ENCODE peak calls at places on chromosomes 11 and 22, in ten cellular contexts. N, Y, B, Z, Q, S, F, C, D and V are unnamed samples. For H3K27me3, the result is how much of the 10 kb centered on the place peaks cover.

GRCh38 chr11:78040691-78041379 is 17.8 kb upstream of the KCTD14 start:
- DNase-seq in Q (no peak), Y (no peak), B (no peak), S (no peak), C (no peak), D (no peak), N (no peak), F (peak), Z (no peak), V (no peak)

GRCh38 chr22:27045103-27045940 is 387.9 kb downstream of the MIAT start:
- DNase-seq in S (no peak), N (no peak), D (no peak), B (no peak), Y (no peak), Q (no peak), C (no peak), Z (no peak), F (peak), V (no peak)

GRCh38 chr11:102047305-102047924 is at the start of gene CFAP300:
- DNase-seq in D (peak), Q (peak), C (peak), S (peak), B (peak), F (peak), Z (peak), Y (peak), N (peak), V (peak)

GRCh38 chr11:48019230-48019584 is 38.8 kb downstream of the PTPRJ start:
- DNase-seq in B (no peak), D (no peak), Q (peak), C (no peak), S (no peak), F (no peak), N (no peak), Y (no peak), Z (no peak), V (no peak)

GRCh38 chr11:111633756-111634362 is 31.6 kb downstream of the SIK2 start:
- DNase-seq in Z (no peak), D (no peak), Q (no peak), B (no peak), S (no peak), Y (no peak), C (no peak), N (no peak), F (peak), V (no peak)

GRCh38 chr11:76984741-76985140 is 49.5 kb upstream of the B3GNT6 start:
- DNase-seq in D (no peak), S (no peak), N (no peak), F (no peak), C (no peak), Z (no peak), B (no peak), Y (no peak), Q (no peak), V (no peak)

GRCh38 chr11:6615882-6616585 is 3.2 kb downstream of the TPP1 start:
- DNase-seq in Q (no peak), C (no peak), F (peak), B (no peak), N (no peak), Y (no peak), D (no peak), S (no peak), Z (no peak), V (no peak)

GRCh38 chr11:10899542-10899830 is 41.6 kb upstream of the ZBED5 start:
- DNase-seq in C (peak), B (no peak), S (peak), Q (no peak), N (peak), D (no peak), Z (peak), Y (no peak), F (no peak), V (no peak)

GRCh38 chr22:37328017-37328416 is 45.7 kb downstream of the CYTH4 start:
- DNase-seq in D (no peak), N (no peak), C (no peak), S (no peak), F (peak), B (no peak), Y (no peak), Z (no peak), Q (no peak), V (no peak)

GRCh38 chr11:106706355-106706754 is 311.9 kb downstream of the GUCY1A2 start:
- DNase-seq in B (no peak), S (no peak), C (no peak), Z (no peak), Q (no peak), N (no peak), D (no peak), F (peak), Y (no peak), V (no peak)

GRCh38 chr11:117851852-117852251 is 24.6 kb downstream of the FXYD6 start:
- DNase-seq in F (no peak), B (no peak), C (peak), S (no peak), Z (peak), N (no peak), D (no peak), Q (no peak), Y (no peak), V (peak)

DNA sequence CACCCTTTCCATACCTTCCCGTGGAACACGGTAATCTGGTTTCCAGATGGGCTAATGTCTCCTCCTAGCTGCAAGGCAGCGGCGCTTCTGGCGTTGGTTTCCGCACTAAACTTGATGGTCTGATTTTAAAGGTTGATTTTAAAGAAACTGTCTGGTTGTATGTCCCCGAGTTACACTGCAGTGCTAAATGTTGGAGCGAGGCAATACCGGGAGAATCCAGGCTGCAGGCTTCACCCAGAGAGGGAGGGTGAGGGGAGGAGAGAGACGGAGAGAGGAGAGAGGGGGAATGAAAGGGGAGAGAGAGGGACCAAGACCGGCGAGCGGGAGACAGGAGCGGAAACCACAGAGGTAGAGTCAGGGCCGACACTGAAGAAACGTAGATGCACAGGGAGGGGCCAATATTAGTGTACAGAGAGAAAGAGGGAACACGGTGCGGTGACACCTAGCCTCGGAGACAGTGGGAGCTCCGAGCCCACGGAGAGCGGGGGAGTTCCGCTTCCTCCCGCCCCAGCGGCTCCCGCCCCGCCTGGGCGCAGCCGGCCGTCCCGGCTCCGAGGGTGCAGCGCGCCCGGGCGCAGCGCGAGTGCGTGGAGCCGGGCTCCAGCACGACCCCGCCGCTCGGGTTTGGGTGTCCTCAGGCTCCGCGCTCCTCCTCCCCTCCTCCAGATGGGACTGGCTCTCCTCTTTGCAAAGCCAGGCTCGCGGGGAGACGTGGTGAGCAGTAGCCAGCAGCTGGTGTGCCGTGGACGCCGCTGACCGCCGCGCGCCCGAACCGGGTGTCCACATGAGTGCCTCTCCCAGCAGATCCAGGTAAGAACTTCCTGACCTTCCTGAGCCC is 71.9 kb upstream of the GRAMD1B start:
- DNase-seq in N (no peak), C (peak), B (no peak), S (no peak), Q (peak), F (no peak), Y (no peak), Z (no peak), D (peak), V (peak)
- H3K27me3 ChIP-seq in N (under half), C (half or more), B (under half), S (half or more), Q (under half), F (under half), Y (under half), Z (under half), D (half or more), V (under half)

DNA sequence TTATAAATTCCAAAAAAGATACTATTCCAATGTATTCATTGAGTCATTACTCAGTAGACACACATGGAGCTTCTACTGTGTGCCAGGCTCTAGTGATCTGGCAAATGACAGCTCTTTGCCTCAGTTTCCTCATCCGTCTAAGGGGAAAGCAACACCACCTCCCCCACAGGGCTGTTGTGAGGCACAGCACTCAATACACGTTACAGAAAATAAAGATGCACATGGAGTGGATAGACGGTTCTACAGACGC is 6.5 kb upstream of the MALAT1 start:
- DNase-seq in D (no peak), C (no peak), Z (no peak), N (no peak), S (no peak), B (no peak), Y (no peak), Q (no peak), F (no peak), V (no peak)
- H3K27ac ChIP-seq in D (peak), C (peak), Z (peak), N (peak), S (peak), B (peak), Y (no peak), Q (peak), F (peak), V (peak)

GRCh38 chr11:72334651-72335050 is 90.7 kb upstream of the PHOX2A start:
- DNase-seq in N (no peak), F (no peak), S (no peak), B (no peak), Q (no peak), Z (no peak), D (no peak), C (no peak), Y (no peak), V (no peak)

GRCh38 chr11:72331761-72332160 is 87.8 kb upstream of the PHOX2A start:
- DNase-seq in S (no peak), Z (no peak), D (no peak), Q (no peak), B (no peak), Y (no peak), F (no peak), C (no peak), N (no peak), V (no peak)

GRCh38 chr11:72330131-72330727 is 86.3 kb upstream of the PHOX2A start:
- DNase-seq in Z (no peak), Y (no peak), N (no peak), S (no peak), C (no peak), B (no peak), D (no peak), F (no peak), Q (no peak), V (no peak)

GRCh38 chr11:72336163-72336562 is 92.2 kb upstream of the PHOX2A start:
- DNase-seq in F (no peak), B (no peak), C (no peak), S (no peak), Z (no peak), Q (no peak), D (no peak), Y (no peak), N (no peak), V (no peak)

DNA sequence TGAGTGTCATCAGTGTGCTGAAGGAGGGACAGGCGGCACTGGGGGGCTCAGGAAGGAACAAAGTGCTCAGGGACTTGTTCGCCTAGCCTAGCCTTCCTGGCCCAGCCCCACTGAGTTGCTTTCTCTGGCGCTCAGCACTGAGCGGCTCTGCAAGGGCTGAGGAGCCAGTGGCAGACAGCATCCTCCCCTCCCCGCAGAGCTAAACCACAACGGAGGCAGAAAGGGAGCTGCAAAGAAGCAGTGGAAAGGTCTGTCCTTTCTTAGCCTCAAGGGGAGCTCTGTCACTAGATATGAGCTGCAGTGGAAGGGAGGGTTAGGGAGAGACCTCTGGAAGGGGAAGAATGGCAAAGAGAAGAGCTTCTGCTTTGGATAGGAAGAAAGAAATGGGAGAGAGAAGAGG is 89.7 kb upstream of the PHOX2A start:
- DNase-seq in B (no peak), S (no peak), F (no peak), D (peak), Z (no peak), Y (peak), N (no peak), Q (no peak), C (no peak), V (no peak)
- TF ChIP-seq CTCF in B (no peak), S (no peak), F (peak), D (peak), Z (no peak), Y (peak), N (no peak), Q (no peak), C (no peak), V (no peak)

DNA sequence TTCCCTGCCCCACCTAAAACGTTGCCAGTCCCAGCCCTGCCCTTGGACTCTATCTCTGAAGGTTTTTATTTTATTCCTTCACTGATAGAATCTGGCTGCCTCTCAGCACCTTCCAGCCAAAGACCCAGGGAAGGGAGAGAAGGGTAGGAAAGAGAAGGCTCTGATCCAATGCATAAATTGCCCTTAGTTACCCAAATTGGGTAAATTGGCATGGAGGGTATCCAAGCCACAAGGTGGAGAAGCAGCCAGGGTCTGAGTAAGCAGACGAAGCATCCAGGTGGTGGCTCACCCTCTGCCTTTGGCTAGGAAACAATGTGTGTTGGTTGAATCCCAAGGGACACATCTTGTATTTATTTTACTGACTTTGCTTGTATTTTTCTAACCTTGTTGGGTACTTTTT is 89.0 kb downstream of the FEZ1 start:
- DNase-seq in Z (no peak), S (no peak), N (no peak), Y (no peak), F (no peak), D (no peak), B (no peak), C (no peak), Q (no peak), V (no peak)
- H3K27me3 ChIP-seq in Z (under half), S (under half), N (under half), Y (under half), F (under half), D (under half), B (under half), C (under half), Q (under half), V (under half)

GRCh38 chr22:46079861-46080821 is 70.2 kb upstream of the PPARA start:
- DNase-seq in Q (peak), D (no peak), Z (no peak), Y (no peak), C (peak), B (no peak), S (peak), F (no peak), N (no peak), V (peak)
- H3K27ac ChIP-seq in Q (peak), D (no peak), Z (peak), Y (no peak), C (peak), B (peak), S (peak), F (peak), N (peak), V (peak)

GRCh38 chr11:1387961-1388762 is 1.6 kb upstream of the BRSK2 start:
- DNase-seq in Q (peak), Z (no peak), F (no peak), D (peak), Y (no peak), C (no peak), N (peak), S (peak), B (no peak), V (peak)

GRCh38 chr11:1390603-1391164 is 950 bp downstream of the BRSK2 start:
- DNase-seq in F (no peak), Q (peak), Z (no peak), N (no peak), Y (no peak), D (peak), S (no peak), B (no peak), C (peak), V (peak)

GRCh38 chr11:1389932-1390587 is at the start of gene BRSK2:
- DNase-seq in Z (no peak), C (no peak), D (no peak), Y (no peak), B (no peak), F (no peak), N (no peak), Q (no peak), S (no peak), V (no peak)

GRCh38 chr11:1388763-1389102 is 1.0 kb upstream of the BRSK2 start:
- DNase-seq in F (no peak), B (no peak), N (no peak), Q (no peak), Y (no peak), Z (no peak), S (no peak), C (no peak), D (peak), V (peak)

DNA sequence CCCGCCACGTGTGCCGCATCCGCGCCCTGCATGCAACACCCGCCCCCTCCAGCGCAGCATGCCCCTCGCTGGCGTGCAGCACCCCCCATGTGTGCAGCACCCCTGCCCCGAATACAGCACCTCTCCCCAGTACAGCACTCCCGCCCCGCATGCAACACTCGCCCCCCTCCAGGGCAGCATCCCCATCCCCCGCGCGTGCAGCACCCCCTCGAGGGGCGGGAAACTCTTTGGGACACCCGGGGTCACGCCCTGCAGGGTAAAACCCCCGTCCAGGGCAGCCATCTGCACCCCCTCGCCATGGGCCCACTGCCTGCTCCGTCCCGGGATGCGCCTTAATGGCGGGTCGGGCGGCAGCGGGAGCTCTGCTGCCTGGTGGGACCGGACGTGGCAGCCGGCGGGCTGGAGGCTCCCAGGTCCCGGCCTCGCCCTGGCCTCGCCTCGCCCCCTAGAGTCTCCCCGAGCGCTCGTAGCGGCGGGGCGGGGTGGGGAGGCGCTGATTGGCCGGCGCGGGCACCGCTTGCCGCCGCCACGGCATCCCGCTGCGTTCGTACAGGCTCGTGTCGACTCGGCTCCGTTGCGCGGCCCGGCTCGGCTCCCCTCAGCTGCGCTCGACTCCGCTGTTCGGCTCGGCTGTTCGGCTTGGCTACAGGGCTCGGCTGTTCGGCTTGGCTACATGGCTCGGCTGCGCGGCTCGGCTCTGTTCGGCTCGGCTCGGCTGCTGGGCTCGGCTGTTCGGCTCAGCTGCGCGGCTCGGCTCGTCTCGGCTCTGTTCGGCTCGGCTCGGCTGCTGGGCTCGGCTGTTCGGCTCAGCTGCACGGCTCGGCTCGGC is 417 bp upstream of the BRSK2 start:
- DNase-seq in B (peak), S (peak), F (peak), D (peak), N (peak), Z (peak), Q (peak), C (peak), Y (peak), V (peak)
- TF ChIP-seq CTCF in B (peak), S (peak), F (no peak), D (peak), N (no peak), Z (no peak), Q (no peak), C (peak), Y (peak), V (no peak)

GRCh38 chr22:38453065-38453672 is 1.8 kb downstream of the KCNJ4 start:
- DNase-seq in D (no peak), N (no peak), Q (no peak), S (no peak), C (no peak), F (no peak), Z (no peak), B (no peak), Y (no peak), V (no peak)

GRCh38 chr22:38454361-38455062 is 487 bp downstream of the KCNJ4 start:
- DNase-seq in D (peak), Z (no peak), N (no peak), B (no peak), Y (no peak), Q (no peak), C (no peak), F (no peak), S (no peak), V (no peak)

GRCh38 chr22:38452373-38453064 is 2.5 kb downstream of the KCNJ4 start:
- DNase-seq in B (no peak), C (peak), F (no peak), D (peak), Y (no peak), Q (no peak), Z (no peak), N (no peak), S (no peak), V (no peak)

GRCh38 chr22:38455063-38455529 is at the start of gene KCNJ4:
- DNase-seq in Q (no peak), Z (no peak), C (no peak), S (no peak), D (no peak), B (no peak), N (no peak), Y (no peak), F (no peak), V (no peak)

GRCh38 chr22:38454011-38454360 is 1.0 kb downstream of the KCNJ4 start:
- DNase-seq in Q (no peak), S (no peak), N (no peak), D (no peak), F (no peak), B (no peak), C (no peak), Y (no peak), Z (no peak), V (no peak)
- H3K27me3 ChIP-seq in Q (under half), S (half or more), N (under half), D (under half), F (half or more), B (under half), C (half or more), Y (under half), Z (half or more), V (under half)

DNA sequence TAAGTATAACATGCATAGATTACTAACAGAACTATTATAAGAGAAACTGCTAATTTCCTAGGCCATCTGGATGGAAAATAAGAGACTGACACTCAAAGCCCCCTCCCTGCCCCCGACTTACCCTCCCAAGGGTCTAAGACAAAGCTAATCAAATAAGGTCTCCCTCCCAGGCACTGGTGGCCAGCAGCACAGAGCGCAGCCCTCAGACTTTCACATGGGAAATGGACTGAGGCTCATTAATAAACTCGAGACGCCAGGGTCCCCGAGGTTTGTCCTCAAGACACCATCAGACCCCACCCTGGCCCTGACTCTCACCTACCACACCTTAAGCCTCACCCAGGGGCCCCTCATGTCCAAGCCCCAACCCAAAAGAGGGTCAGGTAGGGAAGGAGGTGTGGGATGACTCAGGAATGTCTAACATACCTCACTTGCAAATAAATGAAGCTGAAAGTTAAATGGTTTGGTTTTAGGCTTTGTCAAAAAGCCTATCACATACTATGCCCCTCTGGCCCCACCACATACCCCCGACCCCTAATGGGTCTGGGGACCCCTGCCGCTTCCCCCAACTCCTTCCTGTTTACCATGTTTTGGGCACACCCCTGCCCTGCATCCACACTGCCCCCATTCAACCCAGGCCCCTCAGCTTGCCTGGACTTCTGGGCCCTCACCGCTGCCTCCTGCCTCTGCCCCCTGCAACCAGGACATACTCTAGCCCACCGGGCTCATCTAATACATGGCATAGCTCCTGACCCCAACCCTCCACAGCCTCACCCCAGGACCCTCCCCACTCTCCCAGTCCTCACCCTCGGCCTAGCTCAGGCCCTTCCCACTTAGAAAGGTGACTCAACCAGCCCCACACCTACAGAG is 11.4 kb downstream of the ARAP1 start:
- DNase-seq in N (no peak), S (no peak), Y (no peak), C (no peak), F (no peak), B (no peak), D (no peak), Z (no peak), Q (peak), V (no peak)
- H3K27ac ChIP-seq in N (no peak), S (peak), Y (no peak), C (peak), F (no peak), B (peak), D (peak), Z (no peak), Q (no peak), V (no peak)